ENCODE peak calls at places on chromosomes 16 and 17, in seven cellular contexts. Z is esophagus squamous epithelium, S is neural progenitor cell, O is adrenal gland, K is activated B cell treated with CpG ODN at 0.5 μM for 24 hours, Q is endothelial cell, Y is progenitor cell of endocrine pancreas. R is an unnamed sample.

GRCh38 chr17:4950075-4950756 is 703 bp upstream of the ENO3 start:
- DNase-seq in Z (no peak), S (peak), O (peak), K (no peak), Q (peak), Y (no peak), R (no peak)

GRCh38 chr17:48878920-48879898 is 13.4 kb upstream of the ATP5MC1 start:
- DNase-seq in Z (no peak), S (peak), O (peak), K (no peak), Q (peak), Y (peak), R (peak)

GRCh38 chr17:40283662-40284061 is 4.0 kb upstream of the CDC6 start:
- DNase-seq in Z (no peak), S (no peak), O (no peak), K (no peak), Q (no peak), Y (no peak), R (no peak)

GRCh38 chr17:29131814-29132682 is 48.1 kb downstream of the MYO18A start:
- DNase-seq in Z (no peak), S (no peak), O (no peak), K (no peak), Q (no peak), Y (no peak), R (no peak)

GRCh38 chr16:1175566-1176279 is 22.8 kb downstream of the CACNA1H start:
- DNase-seq in Z (no peak), S (no peak), O (no peak), K (no peak), Q (no peak), Y (no peak), R (no peak)

GRCh38 chr16:85464342-85465305 is 148.5 kb upstream of the GSE1 start:
- DNase-seq in Z (no peak), S (no peak), O (no peak), K (no peak), Q (no peak), Y (no peak), R (no peak)

GRCh38 chr17:40598021-40598927 is 33.0 kb upstream of the CCR7 start:
- DNase-seq in Z (no peak), S (no peak), O (no peak), K (no peak), Q (no peak), Y (no peak), R (no peak)

GRCh38 chr16:70744366-70744765 is 56.6 kb downstream of the VAC14 start:
- DNase-seq in Z (no peak), S (no peak), O (no peak), K (no peak), Q (no peak), Y (no peak), R (no peak)

GRCh38 chr16:49280861-49281331 is 742 bp downstream of the CBLN1 start:
- DNase-seq in Z (no peak), S (no peak), O (no peak), K (no peak), Q (no peak), Y (no peak), R (no peak)

GRCh38 chr17:81365601-81366585 is 29.4 kb upstream of the BAHCC1 start:
- DNase-seq in Z (no peak), S (no peak), O (peak), K (no peak), Q (no peak), Y (no peak), R (no peak)

DNA sequence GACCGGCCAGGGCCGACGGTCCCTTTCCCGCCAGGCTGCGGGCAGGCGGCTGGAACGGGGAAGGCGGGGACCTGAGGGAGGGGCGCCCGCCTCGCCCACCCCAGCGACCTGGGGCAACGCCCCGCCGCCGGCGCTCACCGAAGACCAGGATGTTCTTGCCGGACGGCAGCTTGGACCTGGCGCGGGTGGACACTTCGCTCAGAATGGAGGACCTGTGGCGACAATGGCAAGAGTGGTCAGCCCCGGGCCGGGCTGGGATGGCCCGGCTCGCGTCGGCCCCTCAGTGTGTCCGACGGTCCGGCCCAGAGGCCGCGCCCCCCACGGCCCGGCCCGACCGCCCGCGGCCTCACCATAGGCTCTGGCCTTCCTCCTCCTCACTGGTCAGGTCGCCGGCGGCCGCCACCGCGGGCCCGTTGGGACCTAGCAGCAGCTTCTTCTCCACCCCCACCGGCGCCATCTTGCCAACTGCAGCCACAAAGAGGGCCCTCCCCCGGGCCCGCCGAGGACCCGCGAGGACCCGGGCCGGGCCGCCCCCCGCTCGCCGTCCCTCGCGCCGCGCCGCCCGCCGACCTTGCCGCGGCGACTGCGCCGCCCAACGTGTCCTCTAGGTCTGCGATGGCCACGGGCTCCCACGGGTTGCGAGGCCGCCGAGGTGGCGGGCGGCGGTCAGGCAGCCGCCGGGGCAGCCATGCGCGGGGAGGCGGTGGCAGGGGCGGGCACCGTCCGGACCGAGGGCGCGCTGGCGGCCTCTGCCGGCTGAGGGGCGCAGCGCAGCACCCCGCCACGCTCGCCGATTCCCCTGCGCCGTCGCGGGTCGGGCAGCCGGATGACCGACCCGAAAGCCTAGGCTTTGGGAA is at the start of gene DYNC1LI2:
- DNase-seq in Z (no peak), S (peak), O (peak), K (peak), Q (peak), Y (peak), R (peak)
- TF ChIP-seq CTCF in Z (peak), S (peak), O (peak), K (no peak), Q (peak), Y (peak), R (peak)

DNA sequence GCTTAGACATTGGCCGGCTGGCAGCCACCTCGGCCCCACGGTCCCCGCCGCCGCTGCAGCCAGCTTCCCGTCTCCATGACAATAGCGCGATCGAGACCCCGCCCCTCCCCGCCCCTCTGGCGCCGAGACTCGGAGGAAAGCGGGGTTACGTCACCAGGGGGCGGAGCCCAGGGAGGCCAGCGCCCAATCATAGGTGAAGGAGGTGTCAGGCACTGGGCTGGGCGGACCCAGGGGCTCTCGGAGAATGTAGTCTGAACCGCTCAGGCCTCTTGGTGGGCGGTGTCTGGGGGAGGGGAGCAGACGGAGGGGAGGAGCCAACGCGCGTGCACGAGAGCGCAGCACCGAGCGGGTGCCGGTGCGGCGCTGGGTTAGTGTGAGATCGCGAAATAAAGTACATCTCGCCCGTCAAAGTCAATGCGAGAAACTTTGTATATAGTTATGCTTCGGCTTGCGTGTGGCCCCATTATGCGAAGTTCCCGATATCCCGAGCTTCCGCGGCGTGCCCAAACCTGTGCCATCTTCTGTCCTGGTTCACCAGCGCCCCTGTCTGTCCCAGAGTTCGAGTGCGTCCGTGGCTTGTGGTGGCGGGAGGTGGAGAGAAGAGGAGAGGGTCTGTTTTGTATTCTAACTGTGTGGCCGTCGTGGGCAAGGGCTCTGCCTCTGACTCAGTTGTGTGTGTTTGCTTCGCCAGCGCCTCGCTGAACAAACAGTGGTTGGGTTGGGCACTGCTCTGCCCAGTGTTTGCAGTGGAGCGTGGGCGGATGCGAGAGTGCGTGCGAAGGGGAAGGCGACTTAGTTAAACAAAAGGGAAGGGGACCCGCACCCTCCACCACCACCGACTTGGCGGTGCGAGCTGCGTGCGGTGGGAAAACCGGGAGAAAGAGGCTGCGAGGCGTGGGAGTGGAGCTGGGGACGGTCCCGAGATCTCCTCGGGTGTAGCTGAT is 1.3 kb upstream of the IRX5 start:
- DNase-seq in Z (peak), S (peak), O (peak), K (peak), Q (peak), Y (peak), R (peak)
- TF ChIP-seq CTCF in Z (no peak), S (peak), O (peak), K (no peak), Q (peak), Y (no peak), R (no peak)

GRCh38 chr17:45043813-45044540 is 7.5 kb downstream of the DCAKD start:
- DNase-seq in Z (no peak), S (no peak), O (no peak), K (no peak), Q (no peak), Y (no peak), R (no peak)
- TF ChIP-seq CTCF in Z (no peak), S (no peak), O (no peak), K (no peak), Q (no peak), Y (no peak), R (no peak)

DNA sequence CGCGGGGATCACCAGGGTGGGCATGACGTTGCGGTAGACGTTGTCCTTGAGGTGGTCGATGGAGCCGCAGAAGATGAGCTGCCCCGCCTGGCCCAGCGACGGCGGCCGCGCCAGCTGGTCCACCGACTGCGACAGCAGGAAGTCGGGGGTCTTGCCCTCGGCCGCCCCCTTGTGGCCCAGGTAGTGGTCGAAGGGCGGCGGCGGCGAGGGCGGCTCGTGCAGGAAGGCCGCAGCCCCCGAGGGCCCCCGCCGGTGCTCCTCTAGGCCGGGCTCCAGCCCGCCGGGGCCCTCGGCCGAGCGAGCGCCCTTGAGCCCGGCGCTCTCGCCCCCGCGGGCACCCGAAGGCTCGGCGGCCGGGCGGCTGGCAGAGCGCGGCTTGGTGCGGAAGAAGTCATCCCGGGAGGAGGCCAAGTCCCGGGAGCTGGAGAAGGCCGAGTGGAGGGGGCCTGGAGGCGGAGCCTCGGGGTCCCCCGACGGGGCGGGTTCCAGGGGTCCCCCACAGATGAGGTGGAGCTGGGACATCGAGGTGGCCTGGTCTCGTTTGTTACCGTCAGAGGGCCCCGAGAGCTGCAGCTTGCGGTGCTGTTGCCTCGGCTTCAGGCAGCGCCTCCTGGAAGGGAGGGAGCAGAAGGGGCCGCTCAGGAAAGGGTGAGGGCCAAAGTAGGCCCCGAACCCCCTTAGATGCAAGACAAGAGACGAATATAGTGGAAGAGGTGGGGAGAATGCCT is 8.9 kb downstream of the FAM171A2 start:
- DNase-seq in Z (no peak), S (peak), O (peak), K (peak), Q (peak), Y (peak), R (peak)
- TF ChIP-seq CTCF in Z (no peak), S (peak), O (peak), K (no peak), Q (peak), Y (peak), R (peak)

DNA sequence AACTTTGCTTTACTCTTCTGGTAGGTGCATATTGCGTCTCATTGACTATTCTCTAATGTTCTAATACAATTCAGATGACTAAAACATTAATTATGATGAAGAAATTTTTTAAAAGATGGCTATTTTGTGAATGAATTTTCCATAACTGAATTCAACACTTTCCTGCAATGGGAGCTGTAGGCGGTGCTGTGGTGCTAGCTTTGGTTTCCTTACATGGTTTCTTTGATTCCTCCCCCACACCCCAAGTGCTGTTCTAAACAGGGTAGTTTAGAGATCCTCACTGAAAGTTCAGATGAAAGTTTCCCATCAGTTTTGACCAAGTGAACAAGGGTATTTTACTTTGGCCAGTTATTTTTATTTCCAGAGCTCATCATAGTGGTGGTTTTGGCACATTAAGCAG is 26.0 kb upstream of the MRC2 start:
- DNase-seq in Z (no peak), S (no peak), O (no peak), K (no peak), Q (no peak), Y (no peak), R (no peak)
- TF ChIP-seq CTCF in Z (no peak), S (no peak), O (no peak), K (no peak), Q (no peak), Y (no peak), R (no peak)

GRCh38 chr16:66309409-66309808 is 57.1 kb upstream of the CDH5 start:
- DNase-seq in Z (no peak), S (no peak), O (no peak), K (no peak), Q (no peak), Y (no peak), R (no peak)

GRCh38 chr16:66304151-66304550 is 62.3 kb upstream of the CDH5 start:
- DNase-seq in Z (no peak), S (no peak), O (no peak), K (no peak), Q (no peak), Y (no peak), R (peak)

GRCh38 chr16:66304961-66305360 is 61.5 kb upstream of the CDH5 start:
- DNase-seq in Z (no peak), S (no peak), O (no peak), K (no peak), Q (no peak), Y (no peak), R (no peak)

GRCh38 chr16:66308096-66308495 is 58.4 kb upstream of the CDH5 start:
- DNase-seq in Z (no peak), S (no peak), O (no peak), K (no peak), Q (no peak), Y (no peak), R (no peak)

GRCh38 chr16:66306366-66307150 is 59.9 kb upstream of the CDH5 start:
- DNase-seq in Z (no peak), S (no peak), O (no peak), K (no peak), Q (no peak), Y (no peak), R (no peak)
- TF ChIP-seq CTCF in Z (no peak), S (no peak), O (no peak), K (no peak), Q (no peak), Y (no peak), R (no peak)

DNA sequence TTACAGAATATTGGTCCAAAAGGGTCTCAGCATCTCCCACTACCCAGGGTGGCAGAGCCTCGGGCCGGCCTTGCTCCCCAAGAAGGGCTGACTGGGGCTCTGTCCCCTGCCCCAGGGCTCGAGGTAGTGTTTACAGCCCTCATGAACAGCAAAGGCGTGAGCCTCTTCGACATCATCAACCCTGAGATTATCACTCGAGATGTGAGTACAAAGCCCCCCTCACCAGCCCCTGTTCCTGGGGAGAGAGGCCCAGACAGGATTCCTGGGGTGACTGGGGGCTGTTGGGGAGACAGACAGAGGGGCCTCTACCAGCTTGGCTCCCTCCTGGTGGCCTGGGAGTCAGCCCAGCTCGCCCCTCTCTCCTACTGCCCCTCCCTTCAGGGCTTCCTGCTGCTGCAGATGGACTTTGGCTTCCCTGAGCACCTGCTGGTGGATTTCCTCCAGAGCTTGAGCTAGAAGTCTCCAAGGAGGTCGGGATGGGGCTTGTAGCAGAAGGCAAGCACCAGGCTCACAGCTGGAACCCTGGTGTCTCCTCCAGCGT is 6.1 kb upstream of the NLRC5 start:
- DNase-seq in Z (no peak), S (no peak), O (no peak), K (no peak), Q (no peak), Y (no peak), R (no peak)
- TF ChIP-seq CTCF in Z (no peak), S (no peak), O (no peak), K (no peak), Q (no peak), Y (no peak), R (no peak)

DNA sequence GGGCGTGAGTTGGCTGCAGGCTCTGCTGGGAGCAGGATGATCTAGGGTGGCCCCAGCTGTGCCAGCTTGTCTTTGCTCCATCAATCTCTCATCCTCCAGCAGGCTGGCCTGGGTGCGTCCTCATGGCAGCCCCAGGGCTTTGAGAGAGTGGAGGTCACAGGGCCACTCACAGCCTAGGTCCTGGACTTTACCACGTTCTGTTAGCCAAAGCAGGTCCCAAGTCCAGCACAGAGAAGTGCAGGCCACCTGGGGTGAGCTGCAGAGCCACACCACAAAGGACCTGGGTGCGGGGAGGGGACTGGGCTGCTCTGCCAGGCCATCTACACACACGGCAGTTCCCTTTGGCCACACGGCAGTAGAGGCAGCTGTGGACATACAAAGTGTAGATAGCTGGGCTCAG is 30.2 kb downstream of the SREBF1 start:
- DNase-seq in Z (no peak), S (no peak), O (no peak), K (no peak), Q (no peak), Y (no peak), R (no peak)
- TF ChIP-seq CTCF in Z (no peak), S (no peak), O (no peak), K (no peak), Q (no peak), Y (no peak), R (no peak)

DNA sequence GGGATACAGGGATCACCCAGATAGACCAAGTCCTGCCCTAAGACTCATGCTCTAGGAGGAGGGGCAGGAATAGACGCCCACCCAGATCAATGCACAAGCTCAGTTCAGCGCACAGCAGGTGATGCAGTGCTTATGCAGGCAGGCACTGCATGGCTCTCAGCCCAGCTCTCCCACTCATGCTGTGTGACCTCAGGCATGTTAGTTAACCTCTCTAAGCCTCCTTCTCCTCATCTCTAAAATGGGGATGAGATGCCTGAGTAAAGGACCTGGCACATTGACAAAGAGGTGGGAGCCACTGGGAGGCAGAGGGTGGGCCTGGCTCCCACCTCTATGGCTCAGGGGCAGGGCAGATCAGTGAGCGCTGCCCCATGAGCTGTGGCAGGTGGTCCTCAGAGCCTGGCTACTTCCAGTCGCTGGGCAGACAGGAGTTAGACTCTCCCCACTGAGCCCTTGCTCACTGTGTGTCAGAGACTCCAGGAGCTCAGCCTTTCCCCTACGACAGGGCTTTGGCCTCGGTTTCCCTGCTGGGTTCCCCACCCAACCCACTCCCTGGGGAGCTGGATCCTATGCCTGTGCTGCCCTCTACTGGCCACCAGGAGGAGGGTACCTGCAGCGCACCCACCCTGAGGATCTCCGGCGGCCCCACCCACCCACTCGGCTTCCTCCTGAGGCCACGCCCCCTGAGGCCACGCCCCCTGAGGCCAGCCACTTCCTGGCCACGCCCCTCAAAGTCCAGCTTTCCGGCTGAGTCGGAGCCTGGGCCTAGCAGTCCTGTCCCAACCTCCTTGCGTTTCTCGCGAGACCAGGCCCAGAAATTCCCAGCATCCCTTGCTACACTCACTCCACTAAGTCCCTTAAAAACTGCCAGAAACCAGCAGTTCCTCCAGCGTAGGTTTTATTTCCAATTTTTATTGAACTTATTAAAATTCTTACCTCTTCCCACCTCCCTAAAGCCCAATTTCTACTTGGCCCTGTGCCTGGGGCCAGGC is 196.1 kb downstream of the GSG1L start:
- DNase-seq in Z (no peak), S (peak), O (peak), K (no peak), Q (peak), Y (peak), R (peak)
- TF ChIP-seq CTCF in Z (no peak), S (peak), O (peak), K (no peak), Q (peak), Y (peak), R (peak)

R was measured in natural killer cell.